ENCODE peak calls at places on chromosome 22, in seven cellular contexts. D is nephron progenitor cell; Z is activated T-cell treated with anti-CD3 and anti-CD28 coated beads, Interleukin-2, amount 50 U/mL, for 1 hour; H is NCI-H774; P is GM04503; X is heart left ventricle; Q is stimulated activated CD8-positive, alpha-beta memory T cell treated with anti-CD3 and anti-CD28 coated beads, Interleukin-12 subunit alpha, Interleukin-12 subunit beta, amount 100 ng/mL, for 4 hours. C is an unnamed sample.

GRCh38 chr22:29244785-29245625 is 22.8 kb downstream of the RHBDD3 start:
- DNase-seq in D (no peak), Z (no peak), H (no peak), P (no peak), X (no peak), Q (no peak), C (no peak)

GRCh38 chr22:46390652-46391301 is 55.3 kb downstream of the TRMU start:
- DNase-seq in D (no peak), Z (no peak), H (peak; percentile 0), P (peak; percentile 7), X (peak; percentile 76), Q (no peak), C (no peak)

GRCh38 chr22:30017824-30018223 is 62.4 kb upstream of the HORMAD2 start:
- DNase-seq in D (no peak), Z (no peak), H (no peak), P (no peak), X (no peak), Q (no peak), C (no peak)

GRCh38 chr22:38030311-38031133 is 26.7 kb upstream of the PICK1 start:
- DNase-seq in D (peak; percentile 46), Z (no peak), H (no peak), P (no peak), X (no peak), Q (no peak), C (peak; percentile 41)

GRCh38 chr22:22952531-22953295 is 65.1 kb downstream of the IGLL5 start:
- DNase-seq in D (no peak), Z (no peak), H (no peak), P (no peak), X (no peak), Q (no peak), C (no peak)

GRCh38 chr22:39520874-39521857 is 804 bp downstream of the ATF4 start:
- DNase-seq in D (peak; percentile 76), Z (peak; percentile 73), H (no peak), P (no peak), X (peak; percentile 87), Q (peak; percentile 62), C (peak; percentile 76)

GRCh38 chr22:20201837-20202392 is 51.1 kb upstream of the CCDC188 start:
- DNase-seq in D (no peak), Z (no peak), H (no peak), P (no peak), X (no peak), Q (no peak), C (no peak)

GRCh38 chr22:31230871-31231621 is 18.9 kb downstream of the LIMK2 start:
- DNase-seq in D (peak; percentile 30), Z (peak; percentile 59), H (no peak), P (no peak), X (no peak), Q (no peak), C (peak; percentile 23)

GRCh38 chr22:50396751-50397370 is 53.7 kb downstream of the PPP6R2 start:
- DNase-seq in D (no peak), Z (no peak), H (no peak), P (no peak), X (no peak), Q (no peak), C (no peak)

GRCh38 chr22:21623402-21623970 is 6.3 kb downstream of the YDJC start:
- DNase-seq in D (no peak), Z (no peak), H (no peak), P (no peak), X (no peak), Q (no peak), C (no peak)

GRCh38 chr22:24105018-24105360 is 76.3 kb upstream of the SUSD2 start:
- DNase-seq in D (no peak), Z (no peak), H (no peak), P (no peak), X (peak; percentile 57), Q (no peak), C (no peak)

GRCh38 chr22:22194931-22195264 is 49.7 kb upstream of the VPREB1 start:
- DNase-seq in D (no peak), Z (no peak), H (no peak), P (no peak), X (no peak), Q (no peak), C (no peak)

GRCh38 chr22:49785841-49786451 is 41.7 kb downstream of the BRD1 start:
- DNase-seq in D (no peak), Z (no peak), H (no peak), P (no peak), X (peak; percentile 34), Q (no peak), C (no peak)

GRCh38 chr22:44436656-44437492 is 61.2 kb downstream of the RTL6 start:
- DNase-seq in D (no peak), Z (no peak), H (no peak), P (no peak), X (no peak), Q (no peak), C (no peak)

GRCh38 chr22:28795932-28796856 is 4.2 kb downstream of the XBP1 start:
- DNase-seq in D (no peak), Z (no peak), H (no peak), P (no peak), X (no peak), Q (no peak), C (no peak)

GRCh38 chr22:44019846-44020245 is 4.3 kb upstream of the PARVB start:
- DNase-seq in D (no peak), Z (no peak), H (no peak), P (no peak), X (peak; percentile 76), Q (no peak), C (no peak)

GRCh38 chr22:44026066-44026629 is 2.0 kb downstream of the PARVB start:
- DNase-seq in D (no peak), Z (no peak), H (no peak), P (no peak), X (peak; percentile 59), Q (no peak), C (no peak)

GRCh38 chr22:24466831-24467249 is 28.3 kb upstream of the UPB1 start:
- DNase-seq in D (no peak), Z (no peak), H (no peak), P (no peak), X (no peak), Q (no peak), C (no peak)

GRCh38 chr22:26079009-26079408 is 90.3 kb upstream of the SEZ6L start:
- DNase-seq in D (peak; percentile 20), Z (no peak), H (no peak), P (no peak), X (no peak), Q (no peak), C (peak; percentile 44)

GRCh38 chr22:50218996-50219727 is 18.4 kb downstream of the SELENOO start:
- DNase-seq in D (no peak), Z (no peak), H (peak; percentile 7), P (no peak), X (peak; percentile 91), Q (no peak), C (peak; percentile 77)

C was measured in GM23338.